ENCODE peak calls at places on chromosomes 11 and 22, in eight cellular contexts. W is astrocyte of the cerebellum, D is uterus, P is heart left ventricle, G is tibial artery, N is ovary, O is brain microvascular endothelial cell, I is GM23338. R is an unnamed sample.

GRCh38 chr11:44564198-44564597 is 1.3 kb upstream of the CD82 start:
- DNase-seq in W (no peak), D (peak), P (no peak), G (no peak), N (peak), O (no peak), I (no peak), R (peak)

GRCh38 chr11:6475936-6476335 is 2.2 kb upstream of the TRIM3 start:
- DNase-seq in W (no peak), D (no peak), P (no peak), G (no peak), N (no peak), O (no peak), I (peak), R (peak)

GRCh38 chr11:1233351-1234053 is 10.6 kb downstream of the MUC5B start:
- DNase-seq in W (no peak), D (no peak), P (no peak), G (no peak), N (no peak), O (no peak), I (no peak), R (no peak)

GRCh38 chr22:31241200-31241599 is 29.1 kb downstream of the LIMK2 start:
- DNase-seq in W (no peak), D (no peak), P (no peak), G (no peak), N (no peak), O (peak), I (no peak), R (no peak)

GRCh38 chr22:39690901-39691620 is 120.5 kb downstream of the CACNA1I start:
- DNase-seq in W (no peak), D (no peak), P (no peak), G (no peak), N (no peak), O (no peak), I (peak), R (no peak)

GRCh38 chr11:69962152-69962551 is 116.0 kb upstream of the ANO1 start:
- DNase-seq in W (no peak), D (no peak), P (no peak), G (no peak), N (no peak), O (peak), I (peak), R (peak)

GRCh38 chr22:39612811-39613548 is 42.4 kb downstream of the CACNA1I start:
- DNase-seq in W (no peak), D (no peak), P (no peak), G (no peak), N (no peak), O (no peak), I (no peak), R (no peak)

GRCh38 chr11:60349990-60350389 is 22.9 kb downstream of the MS4A6E start:
- DNase-seq in W (no peak), D (no peak), P (no peak), G (no peak), N (no peak), O (no peak), I (no peak), R (no peak)

GRCh38 chr11:104394508-104394907 is 230.6 kb upstream of the PDGFD start:
- DNase-seq in W (no peak), D (no peak), P (no peak), G (no peak), N (no peak), O (no peak), I (no peak), R (no peak)

GRCh38 chr11:2921261-2921660 is 8.0 kb downstream of the PHLDA2 start:
- DNase-seq in W (no peak), D (no peak), P (no peak), G (no peak), N (no peak), O (no peak), I (no peak), R (no peak)

GRCh38 chr22:23001463-23001862 is 68.9 kb upstream of the GNAZ start:
- DNase-seq in W (no peak), D (no peak), P (no peak), G (no peak), N (no peak), O (no peak), I (no peak), R (no peak)

GRCh38 chr22:39151329-39151975 is 1.0 kb downstream of the CBX7 start:
- DNase-seq in W (no peak), D (no peak), P (no peak), G (peak), N (peak), O (no peak), I (no peak), R (no peak)

GRCh38 chr11:118939948-118940598 is 14.3 kb upstream of the BCL9L start:
- DNase-seq in W (no peak), D (no peak), P (no peak), G (no peak), N (no peak), O (no peak), I (peak), R (no peak)

GRCh38 chr11:11587122-11587521 is 34.7 kb downstream of the GALNT18 start:
- DNase-seq in W (no peak), D (no peak), P (no peak), G (no peak), N (no peak), O (no peak), I (no peak), R (peak)

GRCh38 chr11:11536650-11537049 is 85.2 kb downstream of the GALNT18 start:
- DNase-seq in W (no peak), D (no peak), P (no peak), G (no peak), N (no peak), O (no peak), I (no peak), R (no peak)

GRCh38 chr11:37449146-37449545 is 851.1 kb upstream of the RAG2 start:
- DNase-seq in W (peak), D (no peak), P (no peak), G (no peak), N (no peak), O (peak), I (peak), R (peak)

GRCh38 chr11:76085321-76085720 is 121.0 kb downstream of the WNT11 start:
- DNase-seq in W (no peak), D (no peak), P (no peak), G (no peak), N (no peak), O (no peak), I (no peak), R (no peak)

GRCh38 chr11:43797866-43798265 is 82.8 kb upstream of the ALKBH3 start:
- DNase-seq in W (no peak), D (no peak), P (no peak), G (no peak), N (no peak), O (no peak), I (no peak), R (no peak)

GRCh38 chr11:127017482-127017881 is 16.9 kb upstream of the KIRREL3 start:
- DNase-seq in W (peak), D (no peak), P (no peak), G (no peak), N (no peak), O (peak), I (peak), R (peak)

GRCh38 chr11:111513240-111513605 is 1.0 kb upstream of the BTG4 start:
- DNase-seq in W (no peak), D (no peak), P (no peak), G (no peak), N (no peak), O (no peak), I (no peak), R (no peak)

GRCh38 chr11:107898270-107898669 is 30.0 kb upstream of the RAB39A start:
- DNase-seq in W (peak), D (no peak), P (no peak), G (no peak), N (no peak), O (peak), I (peak), R (peak)

GRCh38 chr22:47084226-47084625 is 321.8 kb downstream of the TBC1D22A start:
- DNase-seq in W (no peak), D (no peak), P (no peak), G (no peak), N (no peak), O (no peak), I (peak), R (no peak)

GRCh38 chr22:47082505-47082904 is 320.1 kb downstream of the TBC1D22A start:
- DNase-seq in W (no peak), D (no peak), P (no peak), G (no peak), N (no peak), O (no peak), I (no peak), R (no peak)

GRCh38 chr22:47080100-47080499 is 317.6 kb downstream of the TBC1D22A start:
- DNase-seq in W (no peak), D (no peak), P (no peak), G (no peak), N (no peak), O (no peak), I (no peak), R (no peak)

GRCh38 chr22:47086596-47087248 is 324.3 kb downstream of the TBC1D22A start:
- DNase-seq in W (no peak), D (no peak), P (no peak), G (no peak), N (no peak), O (no peak), I (no peak), R (no peak)

DNA sequence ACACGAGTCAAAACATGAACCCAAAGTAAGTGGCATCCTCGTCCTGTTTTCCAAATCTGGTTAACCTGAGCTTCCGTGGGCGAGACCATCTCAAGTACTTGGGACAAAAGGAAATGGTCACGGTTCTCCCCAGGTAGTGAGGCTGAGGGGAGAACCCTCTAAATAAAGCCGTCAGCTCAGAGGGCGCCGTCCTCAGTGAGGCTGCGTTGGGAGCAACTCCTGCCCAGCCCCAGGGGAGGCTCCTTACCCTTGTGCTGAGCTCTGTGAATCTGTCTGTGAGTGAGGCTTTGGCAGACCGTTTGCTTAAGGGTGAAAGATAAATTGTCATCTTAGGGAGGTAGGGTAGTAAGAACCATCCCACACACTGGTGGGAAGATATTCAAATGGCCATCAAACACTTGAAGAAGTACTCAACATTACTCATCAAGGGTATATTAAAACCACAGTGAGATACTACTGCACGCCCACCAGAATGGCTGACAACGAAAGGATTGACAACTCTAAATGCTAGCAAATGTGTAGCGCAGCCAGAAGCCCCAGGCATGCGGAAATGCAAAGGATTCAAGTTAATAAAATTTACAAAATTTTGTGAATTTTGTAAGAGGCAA is 321.0 kb downstream of the TBC1D22A start:
- DNase-seq in W (no peak), D (no peak), P (no peak), G (no peak), N (no peak), O (no peak), I (no peak), R (no peak)
- H3K4me3 ChIP-seq in W (no peak), D (no peak), P (no peak), G (no peak), N (no peak), O (no peak), I (no peak), R (no peak)

DNA sequence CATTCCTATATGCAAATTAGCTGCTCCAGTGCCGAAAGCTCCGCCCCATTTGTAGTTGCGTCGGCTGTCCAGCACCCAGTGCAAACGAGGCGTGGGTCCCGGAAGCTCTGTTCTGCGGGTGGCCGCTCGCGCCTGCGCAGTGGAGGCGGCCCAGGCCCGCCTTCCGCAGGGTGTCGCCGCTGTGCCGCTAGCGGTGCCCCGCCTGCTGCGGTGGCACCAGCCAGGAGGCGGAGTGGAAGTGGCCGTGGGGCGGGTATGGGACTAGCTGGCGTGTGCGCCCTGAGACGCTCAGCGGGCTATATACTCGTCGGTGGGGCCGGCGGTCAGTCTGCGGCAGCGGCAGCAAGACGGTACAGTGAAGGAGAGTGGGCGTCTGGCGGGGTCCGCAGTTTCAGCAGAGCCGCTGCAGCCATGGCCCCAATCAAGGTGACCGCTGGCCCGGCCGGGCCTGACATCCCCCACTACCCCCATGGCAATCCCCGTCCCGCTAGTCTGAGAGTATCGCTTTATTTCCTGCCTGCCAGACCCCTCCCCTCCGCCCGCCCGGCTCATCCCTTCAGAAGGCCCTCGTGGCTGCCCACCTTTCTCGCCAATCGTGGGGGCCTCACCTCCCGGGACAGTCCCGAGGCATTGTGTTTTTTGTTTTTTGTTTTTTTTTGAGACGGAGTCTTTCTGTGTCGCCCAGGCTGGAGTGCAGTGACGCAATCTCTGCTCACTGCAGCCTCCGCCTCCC is at the start of gene PRDX5:
- DNase-seq in W (peak), D (peak), P (peak), G (peak), N (peak), O (peak), I (peak), R (peak)
- TF ChIP-seq CTCF in W (peak), D (peak), P (peak), G (peak), N (peak), O (peak), I (peak), R (no peak)

GRCh38 chr11:115928811-115929210 is 424.6 kb upstream of the CADM1 start:
- DNase-seq in W (no peak), D (no peak), P (no peak), G (no peak), N (no peak), O (no peak), I (no peak), R (no peak)

GRCh38 chr11:115929618-115930129 is 425.5 kb upstream of the CADM1 start:
- DNase-seq in W (no peak), D (no peak), P (no peak), G (no peak), N (no peak), O (no peak), I (no peak), R (no peak)

GRCh38 chr11:115926601-115927000 is 422.4 kb upstream of the CADM1 start:
- DNase-seq in W (no peak), D (no peak), P (no peak), G (no peak), N (no peak), O (no peak), I (no peak), R (no peak)

GRCh38 chr11:115926090-115926489 is 421.9 kb upstream of the CADM1 start:
- DNase-seq in W (no peak), D (no peak), P (no peak), G (no peak), N (no peak), O (no peak), I (no peak), R (no peak)

DNA sequence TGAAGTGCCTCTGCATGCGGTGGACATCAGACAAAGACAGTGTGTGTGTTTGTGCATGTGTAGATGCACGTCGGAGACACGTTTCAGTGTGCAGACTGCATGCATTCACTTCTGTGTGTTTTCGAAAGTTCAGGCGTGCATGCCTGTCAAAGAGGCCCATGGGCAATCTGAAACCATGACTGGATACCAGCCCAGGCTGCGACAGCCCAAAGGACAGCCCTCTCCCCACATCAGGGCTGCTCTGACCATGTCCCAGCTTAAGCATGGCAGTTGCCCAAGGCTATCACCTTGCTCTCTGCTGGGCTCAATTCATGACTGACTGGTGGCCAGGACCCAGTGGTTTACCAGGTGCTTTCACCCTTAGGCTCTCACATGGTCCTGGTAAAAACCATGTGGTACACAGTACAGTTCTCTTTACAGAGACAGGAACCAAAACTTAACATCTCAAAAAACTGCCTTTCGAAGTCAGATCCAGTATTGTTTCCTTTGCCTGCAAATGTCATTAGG is 423.7 kb upstream of the CADM1 start:
- DNase-seq in W (no peak), D (no peak), P (no peak), G (no peak), N (no peak), O (no peak), I (no peak), R (no peak)
- H3K4me3 ChIP-seq in W (no peak), D (no peak), P (no peak), G (no peak), N (no peak), O (no peak), I (no peak), R (no peak)

GRCh38 chr22:25060522-25061071 is 108.1 kb downstream of the KIAA1671 start:
- DNase-seq in W (no peak), D (no peak), P (no peak), G (no peak), N (no peak), O (no peak), I (no peak), R (no peak)
- TF ChIP-seq CTCF in W (peak), D (no peak), P (no peak), G (peak), N (no peak), O (peak), I (peak), R (no peak)

DNA sequence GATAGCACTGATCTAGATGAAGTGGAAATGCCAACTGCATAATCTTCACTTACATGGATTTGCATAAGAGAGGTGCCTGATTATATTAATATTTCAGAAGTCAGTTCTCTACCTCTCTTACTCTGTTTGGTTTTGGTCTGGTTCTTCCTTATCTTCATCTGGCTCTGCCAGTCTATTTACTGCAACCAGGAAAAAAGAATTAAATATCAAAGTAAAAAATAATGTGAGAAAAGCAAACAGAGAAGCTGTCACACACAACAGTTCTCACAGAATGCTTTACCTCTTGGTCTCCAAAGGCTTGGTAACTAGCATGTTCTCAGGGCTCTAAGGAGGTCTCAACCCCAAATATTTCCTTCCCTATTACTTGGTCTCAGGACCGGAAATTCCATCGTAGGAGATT is 6.7 kb downstream of the VSIG10L2 start:
- DNase-seq in W (no peak), D (no peak), P (no peak), G (no peak), N (no peak), O (no peak), I (no peak), R (no peak)
- H3K4me3 ChIP-seq in W (no peak), D (no peak), P (no peak), G (no peak), N (no peak), O (no peak), I (no peak), R (no peak)

GRCh38 chr11:120632579-120632978 is 121.0 kb downstream of the GRIK4 start:
- DNase-seq in W (no peak), D (no peak), P (no peak), G (no peak), N (no peak), O (no peak), I (peak), R (no peak)
- TF ChIP-seq CTCF in W (peak), D (no peak), P (no peak), G (no peak), N (no peak), O (peak), I (peak), R (peak)

GRCh38 chr11:22454461-22454860 is 116.3 kb downstream of the SLC17A6 start:
- DNase-seq in W (peak), D (no peak), P (no peak), G (no peak), N (no peak), O (no peak), I (no peak), R (no peak)

GRCh38 chr11:22459053-22459452 is 120.9 kb downstream of the SLC17A6 start:
- DNase-seq in W (no peak), D (no peak), P (no peak), G (no peak), N (no peak), O (peak), I (no peak), R (peak)

GRCh38 chr11:22460181-22460580 is 122.0 kb downstream of the SLC17A6 start:
- DNase-seq in W (no peak), D (no peak), P (no peak), G (no peak), N (no peak), O (no peak), I (no peak), R (peak)

GRCh38 chr11:22458141-22458540 is 120.0 kb downstream of the SLC17A6 start:
- DNase-seq in W (no peak), D (no peak), P (no peak), G (no peak), N (no peak), O (no peak), I (no peak), R (no peak)

GRCh38 chr11:22456993-22457748 is 119.0 kb downstream of the SLC17A6 start:
- DNase-seq in W (no peak), D (no peak), P (no peak), G (no peak), N (no peak), O (no peak), I (no peak), R (no peak)
- H3K4me3 ChIP-seq in W (no peak), D (no peak), P (no peak), G (no peak), N (no peak), O (no peak), I (no peak), R (no peak)

GRCh38 chr11:45751430-45751829 is 53.5 kb upstream of the SLC35C1 start:
- DNase-seq in W (no peak), D (no peak), P (no peak), G (no peak), N (peak), O (no peak), I (peak), R (no peak)

GRCh38 chr11:45750439-45750838 is 54.5 kb upstream of the SLC35C1 start:
- DNase-seq in W (no peak), D (no peak), P (no peak), G (no peak), N (no peak), O (no peak), I (no peak), R (no peak)

GRCh38 chr11:45745065-45745811 is 59.7 kb upstream of the SLC35C1 start:
- DNase-seq in W (no peak), D (peak), P (peak), G (peak), N (peak), O (no peak), I (peak), R (no peak)

GRCh38 chr11:45752136-45752535 is 52.8 kb upstream of the SLC35C1 start:
- DNase-seq in W (no peak), D (no peak), P (no peak), G (no peak), N (no peak), O (no peak), I (no peak), R (no peak)

GRCh38 chr11:45748801-45749200 is 56.1 kb upstream of the SLC35C1 start:
- DNase-seq in W (no peak), D (no peak), P (no peak), G (no peak), N (no peak), O (no peak), I (no peak), R (no peak)
- TF ChIP-seq CTCF in W (no peak), D (no peak), P (no peak), G (no peak), N (no peak), O (no peak), I (peak), R (no peak)

GRCh38 chr11:41498726-41499125 is 39.3 kb upstream of the LRRC4C start:
- DNase-seq in W (no peak), D (no peak), P (no peak), G (no peak), N (no peak), O (no peak), I (peak), R (peak)
- H3K4me3 ChIP-seq in W (no peak), D (no peak), P (no peak), G (no peak), N (no peak), O (no peak), I (no peak), R (no peak)

R was measured in fibroblast of mammary gland.